ENCODE peak calls at places on chromosomes 16 and 17, in six cellular contexts. E is mesendoderm, K is mesenchymal stem cell, I is neuronal stem cell, V is IMR-90, M is H9. H is an unnamed sample.
A peak's percentile ranks its signal among the peaks of the same experiment; 100 is the strongest.

GRCh38 chr16:84553873-84554399 is 49.5 kb upstream of the MEAK7 start:
- DNase-seq in E (no peak), K (no peak), I (no peak), V (no peak), M (no peak), H (no peak)

GRCh38 chr17:5194346-5194745 is 2.7 kb upstream of the ZNF594 start:
- DNase-seq in E (no peak), K (no peak), I (no peak), V (no peak), M (no peak), H (no peak)

GRCh38 chr17:44677136-44677535 is 12.4 kb downstream of the CCDC43 start:
- DNase-seq in E (no peak), K (peak; percentile 12), I (no peak), V (peak; percentile 47), M (no peak), H (no peak)

GRCh38 chr17:51912939-51913338 is 245.6 kb downstream of the CA10 start:
- DNase-seq in E (peak; percentile 66), K (no peak), I (no peak), V (no peak), M (peak; percentile 53), H (no peak)

GRCh38 chr17:21278304-21279197 is 6.0 kb upstream of the MAP2K3 start:
- DNase-seq in E (no peak), K (no peak), I (no peak), V (no peak), M (no peak), H (no peak)

GRCh38 chr17:7961436-7961835 is 29.4 kb downstream of the CNTROB start:
- DNase-seq in E (no peak), K (no peak), I (no peak), V (no peak), M (no peak), H (no peak)

GRCh38 chr17:70168979-70169706 is at the start of gene KCNJ2:
- DNase-seq in E (peak; percentile 91), K (peak; percentile 86), I (peak; percentile 82), V (peak; percentile 79), M (peak; percentile 95), H (peak; percentile 86)

GRCh38 chr16:15466131-15466530 is 31.7 kb downstream of the BMERB1 start:
- DNase-seq in E (no peak), K (no peak), I (no peak), V (no peak), M (no peak), H (no peak)

GRCh38 chr17:61450641-61451537 is 1.3 kb upstream of the TBX4 start:
- DNase-seq in E (peak; percentile 81), K (no peak), I (no peak), V (no peak), M (peak; percentile 73), H (no peak)

GRCh38 chr17:27646232-27646631 is 15.2 kb downstream of the LGALS9 start:
- DNase-seq in E (no peak), K (no peak), I (no peak), V (no peak), M (no peak), H (no peak)

GRCh38 chr16:87053016-87053982 is 263.9 kb downstream of the C16orf95 start:
- DNase-seq in E (peak; percentile 89), K (no peak), I (no peak), V (no peak), M (peak; percentile 79), H (no peak)

GRCh38 chr17:40915721-40916256 is 21.7 kb downstream of the KRT23 start:
- DNase-seq in E (no peak), K (peak; percentile 74), I (no peak), V (peak; percentile 77), M (no peak), H (no peak)

GRCh38 chr17:74831442-74832146 is 28.1 kb downstream of the GRIN2C start:
- DNase-seq in E (no peak), K (no peak), I (no peak), V (no peak), M (no peak), H (no peak)

GRCh38 chr16:31386157-31386984 is 6.8 kb upstream of the ITGAD start:
- DNase-seq in E (peak; percentile 78), K (peak; percentile 1), I (no peak), V (peak; percentile 72), M (no peak), H (peak; percentile 95)

GRCh38 chr17:78142113-78142861 is 3.9 kb upstream of the C17orf99 start:
- DNase-seq in E (peak; percentile 61), K (peak; percentile 60), I (no peak), V (peak; percentile 81), M (no peak), H (peak; percentile 81)

GRCh38 chr17:385195-385835 is 32.7 kb upstream of the RPH3AL start:
- DNase-seq in E (peak; percentile 54), K (peak; percentile 46), I (peak; percentile 47), V (no peak), M (peak; percentile 63), H (no peak)

GRCh38 chr17:74387365-74388218 is 20.3 kb downstream of the GPR142 start:
- DNase-seq in E (no peak), K (no peak), I (no peak), V (no peak), M (no peak), H (no peak)

GRCh38 chr16:77896357-77896972 is 108.1 kb downstream of the VAT1L start:
- DNase-seq in E (peak; percentile 36), K (peak; percentile 78), I (no peak), V (no peak), M (no peak), H (no peak)

GRCh38 chr17:30235386-30236296 is at the start of gene SLC6A4:
- DNase-seq in E (peak; percentile 43), K (peak; percentile 23), I (no peak), V (no peak), M (peak; percentile 60), H (peak; percentile 76)

GRCh38 chr17:56593073-56593740 is at the start of gene NOG:
- DNase-seq in E (peak; percentile 87), K (peak; percentile 77), I (peak; percentile 77), V (peak; percentile 54), M (peak; percentile 73), H (peak; percentile 61)

GRCh38 chr17:36936455-36936934 is 780 bp upstream of the LHX1 start:
- DNase-seq in E (peak; percentile 92), K (no peak), I (no peak), V (no peak), M (peak; percentile 93), H (peak; percentile 8)

GRCh38 chr17:19979917-19980770 is 2.5 kb upstream of the AKAP10 start:
- DNase-seq in E (no peak), K (no peak), I (no peak), V (no peak), M (peak; percentile 98), H (no peak)

GRCh38 chr16:73878616-73879015 is 418.0 kb upstream of the PSMD7 start:
- DNase-seq in E (peak; percentile 74), K (peak; percentile 49), I (no peak), V (peak; percentile 76), M (no peak), H (peak; percentile 15)

GRCh38 chr16:58678716-58679115 is 5.9 kb downstream of the SLC38A7 start:
- DNase-seq in E (no peak), K (no peak), I (no peak), V (no peak), M (no peak), H (no peak)

GRCh38 chr17:45143767-45144198 is 4.5 kb upstream of the HEXIM1 start:
- DNase-seq in E (peak; percentile 91), K (peak; percentile 57), I (no peak), V (peak; percentile 80), M (peak; percentile 88), H (no peak)

GRCh38 chr17:47204722-47205418 is 4.3 kb upstream of the MYL4 start:
- DNase-seq in E (peak; percentile 10), K (peak; percentile 72), I (no peak), V (peak; percentile 47), M (no peak), H (peak; percentile 41)

GRCh38 chr16:68370921-68371651 is 60.3 kb downstream of the PRMT7 start:
- DNase-seq in E (no peak), K (no peak), I (no peak), V (no peak), M (no peak), H (no peak)

GRCh38 chr17:80811181-80812105 is 180.2 kb upstream of the CHMP6 start:
- DNase-seq in E (no peak), K (no peak), I (no peak), V (no peak), M (peak; percentile 22), H (no peak)

GRCh38 chr16:81556715-81557284 is 112.2 kb downstream of the CMIP start:
- DNase-seq in E (no peak), K (peak; percentile 63), I (no peak), V (no peak), M (no peak), H (no peak)

GRCh38 chr17:51354908-51355307 is 94.6 kb downstream of the UTP18 start:
- DNase-seq in E (no peak), K (no peak), I (no peak), V (no peak), M (no peak), H (no peak)

GRCh38 chr16:6341993-6342392 is 990.7 kb upstream of the RBFOX1 start:
- DNase-seq in E (peak; percentile 63), K (no peak), I (no peak), V (no peak), M (peak; percentile 39), H (no peak)

GRCh38 chr16:9817586-9817985 is 364.6 kb downstream of the GRIN2A start:
- DNase-seq in E (no peak), K (no peak), I (no peak), V (no peak), M (no peak), H (no peak)
- H2BK120ac ChIP-seq in E (no peak overlapping the region), K (no peak overlapping the region), I (no peak overlapping the region), V (no peak overlapping the region), M (no peak overlapping the region), H (no peak overlapping the region)

DNA sequence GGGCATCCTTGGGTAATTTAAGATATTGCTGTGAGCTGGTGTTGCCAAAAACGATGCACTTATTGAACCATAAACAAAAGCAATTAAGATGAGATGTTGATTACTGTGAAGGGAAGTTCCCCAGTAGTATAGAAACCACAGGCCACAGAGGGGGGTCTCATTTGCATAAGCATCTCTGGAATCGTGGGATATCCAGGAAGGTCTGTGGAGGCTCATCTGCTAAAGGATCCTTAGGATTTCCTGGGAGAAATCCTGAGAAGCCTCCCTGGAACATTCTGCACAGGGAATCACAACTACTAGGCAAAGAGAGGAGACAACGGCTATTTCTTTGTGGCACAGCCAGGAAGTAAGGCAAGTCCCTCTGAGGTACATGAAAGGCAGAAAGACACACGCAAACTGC is 591.5 kb upstream of the CDH11 start:
- DNase-seq in E (peak; percentile 84), K (no peak), I (no peak), V (no peak), M (no peak), H (no peak)
- H2BK120ac ChIP-seq in E (no peak overlapping the region), K (no peak overlapping the region), I (no peak overlapping the region), V (no peak overlapping the region), M (no peak overlapping the region), H (no peak overlapping the region)

GRCh38 chr16:11361751-11362742 is 16.8 kb downstream of the RMI2 start:
- DNase-seq in E (no peak), K (no peak), I (no peak), V (no peak), M (no peak), H (no peak)
- H2BK120ac ChIP-seq in E (no peak overlapping the region), K (no peak overlapping the region), I (no peak overlapping the region), V (peak overlapping the region; percentile 76), M (no peak overlapping the region), H (peak overlapping the region; percentile 34)

GRCh38 chr17:6443692-6444572 is at the start of gene PIMREG:
- DNase-seq in E (peak; percentile 98), K (peak; percentile 96), I (peak; percentile 96), V (peak; percentile 88), M (peak; percentile 100), H (peak; percentile 50)
- H2BK120ac ChIP-seq in E (no peak within 1 kb of the TSS), K (no peak within 1 kb of the TSS), I (no peak within 1 kb of the TSS), V (peak within 1 kb of the TSS; percentile 65), M (peak within 1 kb of the TSS; percentile 7), H (peak within 1 kb of the TSS; percentile 82)